ENCODE peak calls at places on chromosomes 1 and 21, in nine cellular contexts. One of them, this sample, is unnamed.
A peak's percentile ranks its signal among the peaks of the same experiment; 100 is the strongest.

GRCh38 chr1:8702848-8703810 is 114.3 kb downstream of the RERE start:
- DNase-seq in dorsolateral prefrontal cortex: peak; percentile 90
- DNase-seq in A673: peak; percentile 98
- DNase-seq in NCI-H2081: peak; percentile 98
- DNase-seq in NCI-H82: peak; percentile 98
- DNase-seq in fibroblast of pulmonary artery: peak; percentile 93
- DNase-seq in spleen: peak; percentile 96
- DNase-seq in NCI-H774: peak; percentile 77
- DNase-seq in CD4-positive, CD25-positive, alpha-beta regulatory T cell: peak; percentile 49
- DNase-seq in this sample: peak; percentile 96

GRCh38 chr1:94237291-94238226 is at the start of gene ARHGAP29:
- DNase-seq in NCI-H2081: peak; percentile 83
- DNase-seq in NCI-H82: peak; percentile 86
- DNase-seq in spleen: peak; percentile 93
- DNase-seq in CD4-positive, CD25-positive, alpha-beta regulatory T cell: peak; percentile 20
- DNase-seq in dorsolateral prefrontal cortex: peak; percentile 53
- DNase-seq in A673: peak; percentile 87
- DNase-seq in NCI-H774: peak; percentile 91
- DNase-seq in fibroblast of pulmonary artery: peak; percentile 75
- DNase-seq in this sample: peak; percentile 90

GRCh38 chr1:43206721-43207228 is 34.6 kb downstream of the CFAP57 start:
- DNase-seq in NCI-H82: no peak
- DNase-seq in dorsolateral prefrontal cortex: no peak
- DNase-seq in NCI-H2081: no peak
- DNase-seq in CD4-positive, CD25-positive, alpha-beta regulatory T cell: no peak
- DNase-seq in NCI-H774: no peak
- DNase-seq in spleen: no peak
- DNase-seq in A673: peak; percentile 97
- DNase-seq in fibroblast of pulmonary artery: peak; percentile 97
- DNase-seq in this sample: no peak

GRCh38 chr1:151311589-151312331 is 15.5 kb downstream of the PI4KB start:
- DNase-seq in NCI-H82: no peak
- DNase-seq in fibroblast of pulmonary artery: peak; percentile 99
- DNase-seq in NCI-H2081: no peak
- DNase-seq in NCI-H774: no peak
- DNase-seq in spleen: no peak
- DNase-seq in CD4-positive, CD25-positive, alpha-beta regulatory T cell: no peak
- DNase-seq in A673: peak; percentile 86
- DNase-seq in dorsolateral prefrontal cortex: peak; percentile 73
- DNase-seq in this sample: no peak

GRCh38 chr1:9436258-9436657 is 103.0 kb upstream of the SLC25A33 start:
- DNase-seq in spleen: no peak
- DNase-seq in dorsolateral prefrontal cortex: no peak
- DNase-seq in NCI-H82: no peak
- DNase-seq in CD4-positive, CD25-positive, alpha-beta regulatory T cell: no peak
- DNase-seq in fibroblast of pulmonary artery: no peak
- DNase-seq in NCI-H774: no peak
- DNase-seq in A673: no peak
- DNase-seq in NCI-H2081: no peak
- DNase-seq in this sample: no peak

GRCh38 chr1:21334214-21335087 is 44.2 kb upstream of the ECE1 start:
- DNase-seq in NCI-H2081: no peak
- DNase-seq in spleen: peak; percentile 96
- DNase-seq in dorsolateral prefrontal cortex: no peak
- DNase-seq in A673: peak; percentile 78
- DNase-seq in fibroblast of pulmonary artery: peak; percentile 84
- DNase-seq in NCI-H774: no peak
- DNase-seq in CD4-positive, CD25-positive, alpha-beta regulatory T cell: peak; percentile 82
- DNase-seq in NCI-H82: peak; percentile 57
- DNase-seq in this sample: peak; percentile 43

GRCh38 chr1:38730511-38731397 is 128.8 kb downstream of the RRAGC start:
- DNase-seq in NCI-H82: no peak
- DNase-seq in NCI-H2081: no peak
- DNase-seq in A673: no peak
- DNase-seq in NCI-H774: no peak
- DNase-seq in dorsolateral prefrontal cortex: no peak
- DNase-seq in fibroblast of pulmonary artery: peak; percentile 36
- DNase-seq in CD4-positive, CD25-positive, alpha-beta regulatory T cell: no peak
- DNase-seq in spleen: no peak
- DNase-seq in this sample: no peak

GRCh38 chr1:65027699-65028358 is 61.5 kb upstream of the JAK1 start:
- DNase-seq in NCI-H2081: peak; percentile 71
- DNase-seq in NCI-H774: no peak
- DNase-seq in CD4-positive, CD25-positive, alpha-beta regulatory T cell: no peak
- DNase-seq in spleen: no peak
- DNase-seq in A673: no peak
- DNase-seq in dorsolateral prefrontal cortex: no peak
- DNase-seq in fibroblast of pulmonary artery: peak; percentile 23
- DNase-seq in NCI-H82: no peak
- DNase-seq in this sample: peak; percentile 86

GRCh38 chr21:33115586-33116541 is 45.9 kb downstream of the OLIG1 start:
- DNase-seq in A673: no peak
- DNase-seq in NCI-H774: no peak
- DNase-seq in NCI-H2081: no peak
- DNase-seq in fibroblast of pulmonary artery: no peak
- DNase-seq in NCI-H82: no peak
- DNase-seq in CD4-positive, CD25-positive, alpha-beta regulatory T cell: no peak
- DNase-seq in spleen: no peak
- DNase-seq in dorsolateral prefrontal cortex: peak; percentile 91
- DNase-seq in this sample: no peak

GRCh38 chr1:64482720-64483119 is 12.8 kb downstream of the CACHD1 start:
- DNase-seq in dorsolateral prefrontal cortex: no peak
- DNase-seq in fibroblast of pulmonary artery: no peak
- DNase-seq in spleen: no peak
- DNase-seq in A673: no peak
- DNase-seq in NCI-H774: no peak
- DNase-seq in NCI-H82: no peak
- DNase-seq in NCI-H2081: no peak
- DNase-seq in CD4-positive, CD25-positive, alpha-beta regulatory T cell: no peak
- DNase-seq in this sample: no peak

GRCh38 chr1:167077868-167078210 is 12.3 kb downstream of the GPA33 start:
- DNase-seq in A673: no peak
- DNase-seq in NCI-H2081: no peak
- DNase-seq in CD4-positive, CD25-positive, alpha-beta regulatory T cell: no peak
- DNase-seq in spleen: no peak
- DNase-seq in NCI-H82: no peak
- DNase-seq in NCI-H774: no peak
- DNase-seq in dorsolateral prefrontal cortex: no peak
- DNase-seq in fibroblast of pulmonary artery: no peak
- DNase-seq in this sample: no peak

GRCh38 chr1:117657031-117657430 is 51.2 kb downstream of the TENT5C start:
- DNase-seq in dorsolateral prefrontal cortex: no peak
- DNase-seq in NCI-H774: no peak
- DNase-seq in NCI-H2081: no peak
- DNase-seq in A673: no peak
- DNase-seq in NCI-H82: peak; percentile 14
- DNase-seq in CD4-positive, CD25-positive, alpha-beta regulatory T cell: no peak
- DNase-seq in fibroblast of pulmonary artery: peak; percentile 80
- DNase-seq in spleen: no peak
- DNase-seq in this sample: no peak

GRCh38 chr1:38728176-38728908 is 131.2 kb downstream of the RRAGC start:
- DNase-seq in dorsolateral prefrontal cortex: no peak
- DNase-seq in CD4-positive, CD25-positive, alpha-beta regulatory T cell: no peak
- DNase-seq in NCI-H2081: no peak
- DNase-seq in NCI-H82: no peak
- DNase-seq in A673: peak; percentile 100
- DNase-seq in NCI-H774: no peak
- DNase-seq in spleen: no peak
- DNase-seq in fibroblast of pulmonary artery: peak; percentile 96
- DNase-seq in this sample: no peak

GRCh38 chr1:103917771-103918170 is 168.1 kb downstream of the AMY1C start:
- DNase-seq in A673: no peak
- DNase-seq in NCI-H774: no peak
- DNase-seq in CD4-positive, CD25-positive, alpha-beta regulatory T cell: no peak
- DNase-seq in NCI-H82: no peak
- DNase-seq in NCI-H2081: peak; percentile 0
- DNase-seq in dorsolateral prefrontal cortex: no peak
- DNase-seq in spleen: no peak
- DNase-seq in fibroblast of pulmonary artery: no peak
- DNase-seq in this sample: no peak

GRCh38 chr1:91572044-91572443 is 71.4 kb downstream of the CDC7 start:
- DNase-seq in NCI-H2081: no peak
- DNase-seq in CD4-positive, CD25-positive, alpha-beta regulatory T cell: no peak
- DNase-seq in NCI-H774: no peak
- DNase-seq in A673: no peak
- DNase-seq in NCI-H82: no peak
- DNase-seq in dorsolateral prefrontal cortex: no peak
- DNase-seq in spleen: no peak
- DNase-seq in fibroblast of pulmonary artery: no peak
- DNase-seq in this sample: no peak

GRCh38 chr1:116769050-116769449 is 14.8 kb downstream of the CD2 start:
- DNase-seq in NCI-H774: no peak
- DNase-seq in spleen: no peak
- DNase-seq in CD4-positive, CD25-positive, alpha-beta regulatory T cell: no peak
- DNase-seq in NCI-H2081: no peak
- DNase-seq in fibroblast of pulmonary artery: no peak
- DNase-seq in NCI-H82: no peak
- DNase-seq in A673: no peak
- DNase-seq in dorsolateral prefrontal cortex: no peak
- DNase-seq in this sample: no peak

GRCh38 chr1:93991269-93991668 is 82.0 kb upstream of the GCLM start:
- DNase-seq in NCI-H82: no peak
- DNase-seq in spleen: no peak
- DNase-seq in CD4-positive, CD25-positive, alpha-beta regulatory T cell: no peak
- DNase-seq in A673: no peak
- DNase-seq in dorsolateral prefrontal cortex: no peak
- DNase-seq in fibroblast of pulmonary artery: no peak
- DNase-seq in NCI-H774: no peak
- DNase-seq in NCI-H2081: no peak
- DNase-seq in this sample: no peak

GRCh38 chr21:30444204-30444603 is 4.1 kb downstream of the KRTAP15-1 start:
- DNase-seq in A673: no peak
- DNase-seq in spleen: no peak
- DNase-seq in NCI-H774: no peak
- DNase-seq in dorsolateral prefrontal cortex: no peak
- DNase-seq in NCI-H82: no peak
- DNase-seq in CD4-positive, CD25-positive, alpha-beta regulatory T cell: no peak
- DNase-seq in NCI-H2081: no peak
- DNase-seq in fibroblast of pulmonary artery: no peak
- DNase-seq in this sample: peak; percentile 41

GRCh38 chr1:97412737-97413136 is 508.1 kb downstream of the DPYD start:
- DNase-seq in CD4-positive, CD25-positive, alpha-beta regulatory T cell: no peak
- DNase-seq in NCI-H2081: no peak
- DNase-seq in spleen: no peak
- DNase-seq in dorsolateral prefrontal cortex: no peak
- DNase-seq in NCI-H774: no peak
- DNase-seq in NCI-H82: no peak
- DNase-seq in A673: no peak
- DNase-seq in fibroblast of pulmonary artery: no peak
- DNase-seq in this sample: no peak

GRCh38 chr1:3900969-3901529 is 977 bp upstream of the C1orf174 start:
- DNase-seq in spleen: peak; percentile 100
- DNase-seq in fibroblast of pulmonary artery: peak; percentile 97
- DNase-seq in NCI-H774: peak; percentile 76
- DNase-seq in CD4-positive, CD25-positive, alpha-beta regulatory T cell: peak; percentile 71
- DNase-seq in NCI-H82: peak; percentile 98
- DNase-seq in NCI-H2081: peak; percentile 89
- DNase-seq in A673: peak; percentile 95
- DNase-seq in dorsolateral prefrontal cortex: peak; percentile 97
- DNase-seq in this sample: peak; percentile 91

GRCh38 chr1:219805191-219805590 is 123.2 kb downstream of the SLC30A10 start:
- DNase-seq in fibroblast of pulmonary artery: no peak
- DNase-seq in NCI-H774: no peak
- DNase-seq in NCI-H2081: peak; percentile 72
- DNase-seq in spleen: no peak
- DNase-seq in A673: no peak
- DNase-seq in CD4-positive, CD25-positive, alpha-beta regulatory T cell: no peak
- DNase-seq in dorsolateral prefrontal cortex: no peak
- DNase-seq in NCI-H82: peak; percentile 38
- DNase-seq in this sample: peak; percentile 84

GRCh38 chr1:18344755-18345154 is 136.0 kb upstream of the KLHDC7A start:
- DNase-seq in A673: peak; percentile 93
- DNase-seq in NCI-H82: peak; percentile 99
- DNase-seq in CD4-positive, CD25-positive, alpha-beta regulatory T cell: no peak
- DNase-seq in spleen: no peak
- DNase-seq in fibroblast of pulmonary artery: no peak
- DNase-seq in NCI-H774: no peak
- DNase-seq in NCI-H2081: peak; percentile 48
- DNase-seq in dorsolateral prefrontal cortex: no peak
- DNase-seq in this sample: peak; percentile 94

GRCh38 chr1:25022361-25023189 is 92.5 kb upstream of the RUNX3 start:
- DNase-seq in spleen: peak; percentile 98
- DNase-seq in NCI-H774: no peak
- DNase-seq in NCI-H82: no peak
- DNase-seq in fibroblast of pulmonary artery: peak; percentile 96
- DNase-seq in A673: peak; percentile 91
- DNase-seq in NCI-H2081: no peak
- DNase-seq in dorsolateral prefrontal cortex: peak; percentile 74
- DNase-seq in CD4-positive, CD25-positive, alpha-beta regulatory T cell: peak; percentile 89
- DNase-seq in this sample: no peak

GRCh38 chr1:23553896-23554480 is 5.3 kb downstream of the ID3 start:
- DNase-seq in A673: no peak
- DNase-seq in fibroblast of pulmonary artery: no peak
- DNase-seq in spleen: no peak
- DNase-seq in NCI-H2081: no peak
- DNase-seq in NCI-H774: no peak
- DNase-seq in NCI-H82: peak; percentile 76
- DNase-seq in CD4-positive, CD25-positive, alpha-beta regulatory T cell: no peak
- DNase-seq in dorsolateral prefrontal cortex: no peak
- DNase-seq in this sample: no peak

This sample was measured in NCI-H69.